ENCODE peak calls at places on chromosome 6, in seven cellular contexts. K is RWPE1; V is DND-41; X is glutamatergic neuron; D is NCI-H2081; S is activated effector memory CD4-positive, alpha-beta T cell treated with anti-CD3 and anti-CD28 coated beads, Interleukin-2, amount 50 U/mL, for 16 hours; R is epithelial cell of esophagus. W is an unnamed sample.

GRCh38 chr6:139262519-139263300 is 29.1 kb downstream of the TXLNB start:
- DNase-seq in X (no peak), V (peak; percentile 37), D (peak; percentile 54), R (peak; percentile 69), S (peak; percentile 66), K (no peak), W (no peak)

GRCh38 chr6:158536084-158536890 is 23.6 kb upstream of the TMEM181 start:
- DNase-seq in R (peak; percentile 69), K (peak; percentile 76), S (peak; percentile 90), D (peak; percentile 58), V (peak; percentile 49), X (peak; percentile 78), W (no peak)

GRCh38 chr6:23137596-23137995 is 568.2 kb downstream of the HDGFL1 start:
- DNase-seq in R (no peak), K (no peak), S (no peak), D (no peak), X (no peak), V (no peak), W (no peak)

GRCh38 chr6:38062066-38062465 is 242.5 kb downstream of the ZFAND3 start:
- DNase-seq in K (no peak), R (no peak), X (no peak), V (no peak), S (no peak), D (no peak), W (no peak)

GRCh38 chr6:71395731-71396409 is 107.3 kb downstream of the OGFRL1 start:
- DNase-seq in R (peak; percentile 51), D (no peak), S (no peak), X (no peak), K (no peak), V (no peak), W (no peak)

GRCh38 chr6:149289192-149289741 is 28.2 kb upstream of the TAB2 start:
- DNase-seq in S (no peak), K (no peak), X (no peak), R (no peak), D (no peak), V (no peak), W (no peak)

GRCh38 chr6:23003671-23004598 is 434.6 kb downstream of the HDGFL1 start:
- DNase-seq in S (no peak), R (peak; percentile 16), V (no peak), X (no peak), K (no peak), D (no peak), W (no peak)

GRCh38 chr6:108903796-108904195 is 55.6 kb downstream of the ARMC2 start:
- DNase-seq in V (no peak), K (no peak), D (no peak), X (no peak), R (no peak), S (no peak), W (no peak)

GRCh38 chr6:55082021-55082420 is 92.3 kb upstream of the HCRTR2 start:
- DNase-seq in D (no peak), X (no peak), V (no peak), K (no peak), S (no peak), R (peak; percentile 46), W (no peak)

GRCh38 chr6:106084106-106084963 is 1.8 kb upstream of the PRDM1 start:
- DNase-seq in K (no peak), D (peak; percentile 7), R (peak; percentile 86), V (peak; percentile 69), X (peak; percentile 49), S (no peak), W (no peak)

GRCh38 chr6:138765896-138766487 is 7.6 kb upstream of the CCDC28A start:
- DNase-seq in X (no peak), K (peak; percentile 53), S (no peak), R (peak; percentile 52), D (peak; percentile 20), V (no peak), W (no peak)

GRCh38 chr6:75579951-75580350 is 21.7 kb upstream of the SENP6 start:
- DNase-seq in R (peak; percentile 19), X (no peak), D (no peak), K (no peak), V (no peak), S (no peak), W (no peak)

GRCh38 chr6:13711384-13711725 is 280 bp downstream of the RANBP9 start:
- DNase-seq in D (no peak), X (peak; percentile 68), R (peak; percentile 72), S (peak; percentile 90), V (no peak), K (no peak), W (no peak)

GRCh38 chr6:75266716-75267291 is 17.8 kb downstream of the TMEM30A start:
- DNase-seq in D (peak; percentile 7), S (no peak), X (no peak), V (no peak), R (peak; percentile 66), K (peak; percentile 49), W (no peak)

GRCh38 chr6:89324304-89324703 is 9.2 kb upstream of the GABRR2 start:
- DNase-seq in R (no peak), D (no peak), V (no peak), K (no peak), S (no peak), X (no peak), W (no peak)

GRCh38 chr6:136510299-136510698 is 39.9 kb downstream of the MAP7 start:
- DNase-seq in X (no peak), R (no peak), S (no peak), V (no peak), D (no peak), K (no peak), W (no peak)

W was measured in cardiac septum.